ENCODE peak calls at places on chromosomes 16 and 17, in four cellular contexts. G is GM23248, P is mammary epithelial cell, H is trophoblast cell. W is an unnamed sample.

GRCh38 chr17:16529906-16530305 is 37.9 kb upstream of the LRRC75A start:
- DNase-seq in P (no peak), G (no peak), H (no peak), W (no peak)

GRCh38 chr17:12296120-12296727 is 275.5 kb downstream of the MAP2K4 start:
- DNase-seq in G (peak), H (no peak), P (no peak), W (peak)

GRCh38 chr16:2897110-2897509 is 14.1 kb downstream of the FLYWCH2 start:
- DNase-seq in H (no peak), P (no peak), G (peak), W (no peak)

GRCh38 chr16:56673916-56674315 is 4.3 kb downstream of the MT1H start:
- DNase-seq in H (peak), P (peak), G (peak), W (peak)

GRCh38 chr16:85134794-85135153 is 22.5 kb upstream of the CIBAR2 start:
- DNase-seq in H (no peak), P (no peak), G (no peak), W (no peak)

GRCh38 chr16:977096-977701 is 4.4 kb upstream of the SOX8 start:
- DNase-seq in P (no peak), G (peak), H (no peak), W (no peak)

GRCh38 chr17:1179635-1180433 is at the start of gene ABR:
- DNase-seq in G (peak), H (peak), P (peak), W (no peak)

GRCh38 chr16:83118365-83118764 is 491.6 kb downstream of the CDH13 start:
- DNase-seq in P (no peak), H (no peak), G (peak), W (no peak)

GRCh38 chr16:55369151-55369550 is 45.1 kb downstream of the IRX6 start:
- DNase-seq in G (no peak), H (no peak), P (no peak), W (no peak)

GRCh38 chr16:72203401-72203800 is 31.4 kb upstream of the PMFBP1 start:
- DNase-seq in G (peak), H (peak), P (peak), W (no peak)

GRCh38 chr16:16150117-16150877 is 73.0 kb downstream of the ABCC6 start:
- DNase-seq in P (no peak), G (peak), H (no peak), W (no peak)

GRCh38 chr16:81940781-81941560 is 70.3 kb downstream of the SDR42E1 start:
- DNase-seq in G (peak), H (peak), P (peak), W (peak)

GRCh38 chr17:59508999-59509398 is 56.4 kb upstream of the DHX40 start:
- DNase-seq in G (no peak), H (no peak), P (no peak), W (no peak)

GRCh38 chr16:89330177-89330856 is 112.8 kb downstream of the ZNF778 start:
- DNase-seq in G (peak), H (peak), P (peak), W (peak)

GRCh38 chr16:23374721-23375120 is 72.6 kb downstream of the SCNN1B start:
- DNase-seq in P (peak), H (peak), G (no peak), W (no peak)

GRCh38 chr17:67440311-67441051 is 63.4 kb downstream of the PITPNC1 start:
- DNase-seq in H (no peak), G (peak), P (no peak), W (no peak)

GRCh38 chr17:7208027-7208571 is 11.5 kb downstream of the DLG4 start:
- DNase-seq in P (no peak), G (no peak), H (no peak), W (peak)

GRCh38 chr17:66633322-66633965 is 201.5 kb upstream of the CACNG5 start:
- DNase-seq in G (peak), P (no peak), H (peak), W (no peak)

GRCh38 chr17:38674013-38674748 is 576 bp downstream of the EPOP start:
- DNase-seq in H (peak), G (peak), P (no peak), W (no peak)

GRCh38 chr17:31825961-31826691 is 32.9 kb downstream of the COPRS start:
- DNase-seq in H (peak), P (peak), G (peak), W (no peak)

GRCh38 chr16:30715777-30716445 is 16.9 kb downstream of the SRCAP start:
- DNase-seq in G (peak), P (peak), H (peak), W (no peak)

GRCh38 chr16:56950051-56950450 is 11.7 kb upstream of the CETP start:
- DNase-seq in G (no peak), H (no peak), P (no peak), W (no peak)

GRCh38 chr17:50763716-50764450 is 3.4 kb downstream of the ANKRD40CL start:
- DNase-seq in P (no peak), H (peak), G (no peak), W (peak)

GRCh38 chr17:70137451-70138230 is 31.7 kb upstream of the KCNJ2 start:
- DNase-seq in G (peak), H (peak), P (peak), W (peak)

GRCh38 chr16:82366462-82366861 is 196.4 kb upstream of the MPHOSPH6 start:
- DNase-seq in H (no peak), P (no peak), G (no peak), W (no peak)

GRCh38 chr17:14792751-14793150 is 472.4 kb downstream of the PMP22 start:
- DNase-seq in H (no peak), G (no peak), P (peak), W (no peak)

GRCh38 chr17:40320771-40321501 is 12.0 kb downstream of the RARA start:
- DNase-seq in H (no peak), P (no peak), G (peak), W (no peak)

GRCh38 chr16:30967795-30968194 is 10.2 kb downstream of the SETD1A start:
- DNase-seq in H (no peak), P (no peak), G (no peak), W (no peak)

GRCh38 chr17:57940217-57940616 is 15.0 kb downstream of the CUEDC1 start:
- DNase-seq in G (no peak), H (no peak), P (no peak), W (no peak)

GRCh38 chr16:68356249-68356918 is 45.6 kb downstream of the PRMT7 start:
- DNase-seq in P (no peak), G (no peak), H (no peak), W (no peak)

DNA sequence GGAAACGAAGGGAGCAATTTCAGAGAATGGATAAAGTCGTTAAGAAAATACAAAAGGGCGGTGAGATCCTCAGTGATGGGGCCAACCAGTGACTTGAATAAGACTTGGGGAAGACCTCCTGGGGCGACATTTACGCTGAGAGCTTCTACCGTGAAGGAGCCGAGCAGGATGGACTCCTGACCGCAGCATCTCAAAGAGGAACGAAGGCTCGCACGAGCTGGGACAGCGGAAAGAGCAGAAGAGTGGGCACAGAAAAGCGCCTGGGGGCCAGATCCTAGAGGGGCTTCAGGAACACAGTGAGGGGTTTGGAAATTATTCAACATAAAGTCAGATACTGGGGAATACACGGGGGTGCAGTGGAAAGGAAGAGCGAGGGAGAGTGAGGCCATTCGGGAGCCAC is 17.5 kb downstream of the ZNF750 start:
- DNase-seq in G (no peak), H (no peak), P (no peak), W (no peak)
- H3K4me2 ChIP-seq in G (no peak), H (no peak), P (no peak), W (no peak)

GRCh38 chr17:79203657-79204056 is 129.0 kb downstream of the ENGASE start:
- DNase-seq in H (no peak), G (no peak), P (no peak), W (no peak)
- H3K4me3 ChIP-seq in H (no peak), G (no peak), P (no peak), W (no peak)

GRCh38 chr17:2723505-2723996 is 12.0 kb upstream of the CLUH start:
- DNase-seq in P (no peak), H (peak), G (no peak), W (peak)

GRCh38 chr17:2724783-2725164 is 13.2 kb upstream of the CLUH start:
- DNase-seq in G (peak), H (peak), P (peak), W (peak)

GRCh38 chr17:2721603-2722002 is 10.0 kb upstream of the CLUH start:
- DNase-seq in G (no peak), P (peak), H (no peak), W (no peak)

GRCh38 chr17:2722611-2723010 is 11.0 kb upstream of the CLUH start:
- DNase-seq in G (no peak), H (no peak), P (no peak), W (no peak)

GRCh38 chr17:2723997-2724782 is 12.6 kb upstream of the CLUH start:
- DNase-seq in G (peak), P (no peak), H (no peak), W (peak)
- H3K4me2 ChIP-seq in G (peak), P (peak), H (peak), W (peak)

DNA sequence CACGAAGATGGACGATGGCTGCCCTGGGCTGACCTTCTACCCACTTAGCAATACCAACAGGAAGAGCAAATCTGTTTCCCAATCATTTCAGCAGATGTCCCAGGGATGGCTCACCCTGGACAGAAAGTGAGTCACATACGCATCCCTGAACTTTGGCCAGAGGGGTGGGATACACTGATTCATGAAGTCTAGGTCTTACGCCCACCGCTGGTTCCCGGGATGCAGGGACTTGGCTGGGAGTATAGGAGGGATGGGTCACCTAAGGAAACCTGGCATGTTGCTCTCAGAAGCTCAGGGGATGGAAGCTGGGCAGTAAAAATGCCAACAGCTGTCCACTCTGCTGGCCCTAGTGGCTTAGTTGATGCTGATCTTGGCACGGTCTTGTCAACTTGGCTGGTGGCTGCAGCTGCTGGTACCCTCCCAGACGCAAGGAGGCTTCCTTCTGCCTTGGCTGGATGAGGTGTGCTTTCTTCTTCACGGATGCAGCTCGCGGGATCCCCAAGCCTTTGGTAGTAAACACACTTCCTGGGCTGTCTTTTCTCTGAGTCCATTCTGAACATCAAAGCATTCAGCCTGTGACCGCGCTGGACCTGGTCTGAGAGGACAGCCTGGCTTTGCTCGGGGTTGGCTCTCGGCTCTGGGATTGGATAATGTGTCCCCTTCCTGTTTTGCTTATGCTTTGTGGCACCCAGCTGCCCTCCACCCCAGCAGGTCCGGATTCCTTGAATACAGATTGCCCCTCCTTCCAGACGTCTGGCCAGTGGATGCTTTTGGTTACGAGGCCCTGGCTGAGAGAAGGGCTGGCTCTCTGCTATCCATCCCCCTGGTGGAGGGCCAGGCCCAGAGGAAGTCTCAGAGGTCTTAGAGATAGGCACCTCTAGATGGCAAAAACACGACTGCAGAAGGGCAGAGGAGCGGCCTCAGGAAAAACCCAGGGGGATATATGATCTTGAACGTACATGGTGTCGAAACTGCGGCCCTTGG is 71.5 kb downstream of the RAP1GAP2 start:
- DNase-seq in P (peak), H (peak), G (peak), W (peak)
- H3K4me3 ChIP-seq in P (no peak), H (no peak), G (no peak), W (no peak)

DNA sequence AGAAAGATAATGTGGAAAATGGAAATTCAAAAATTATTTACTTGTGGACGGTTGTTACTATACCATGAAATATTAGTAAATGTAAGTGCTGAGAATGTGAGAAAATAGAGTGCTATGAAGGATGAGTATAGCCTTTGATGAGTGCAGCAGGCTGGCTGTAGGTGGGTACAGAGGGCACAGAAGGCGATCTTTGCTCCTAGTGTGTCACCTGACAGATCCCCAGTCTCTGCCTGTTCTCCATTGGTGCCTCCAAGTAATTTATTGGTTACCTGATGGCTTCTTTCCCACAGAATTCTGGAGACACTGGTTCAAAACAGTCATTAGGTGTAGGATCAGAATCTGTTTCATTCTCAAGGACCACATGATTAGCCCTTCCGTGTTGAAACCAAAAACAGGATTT is 28.9 kb downstream of the ABCA9 start:
- DNase-seq in H (no peak), G (no peak), P (no peak), W (no peak)
- H3K4me2 ChIP-seq in H (no peak), G (no peak), P (no peak), W (no peak)

DNA sequence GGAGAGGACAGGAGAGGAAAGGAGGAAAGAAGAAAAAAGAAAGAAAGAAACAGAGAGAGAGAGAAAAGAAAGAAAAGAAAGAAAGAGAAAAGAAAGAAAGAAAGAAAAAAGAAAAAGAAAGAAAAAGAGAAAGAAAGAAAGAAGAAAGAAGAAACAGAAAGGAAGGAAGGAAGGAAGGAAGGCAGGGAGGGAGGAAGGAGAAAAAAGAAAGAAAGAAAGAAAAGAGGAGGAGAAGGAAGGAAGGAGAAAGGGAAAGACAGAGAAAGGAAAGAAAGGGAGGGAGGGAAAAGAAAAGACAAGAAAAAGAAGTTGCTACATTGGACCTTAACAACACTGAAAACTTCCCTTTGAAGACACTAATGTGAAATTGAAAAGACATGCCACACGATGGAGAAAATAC is 56.6 kb upstream of the CCL2 start:
- DNase-seq in P (no peak), H (no peak), G (no peak), W (no peak)
- H3K4me3 ChIP-seq in P (no peak), H (no peak), G (no peak), W (no peak)

GRCh38 chr16:19598805-19599204 is 43.3 kb downstream of the VPS35L start:
- DNase-seq in G (no peak), H (no peak), P (no peak), W (no peak)

GRCh38 chr16:19599968-19600716 is 44.6 kb downstream of the VPS35L start:
- DNase-seq in H (no peak), P (no peak), G (no peak), W (no peak)

GRCh38 chr16:19605701-19606100 is 50.2 kb downstream of the VPS35L start:
- DNase-seq in H (peak), P (no peak), G (no peak), W (peak)

GRCh38 chr16:19604911-19605310 is 49.4 kb downstream of the VPS35L start:
- DNase-seq in H (no peak), P (no peak), G (no peak), W (no peak)

GRCh38 chr16:19601083-19601976 is 45.8 kb downstream of the VPS35L start:
- DNase-seq in H (peak), G (peak), P (no peak), W (peak)
- H3K4me2 ChIP-seq in H (no peak), G (no peak), P (no peak), W (no peak)

DNA sequence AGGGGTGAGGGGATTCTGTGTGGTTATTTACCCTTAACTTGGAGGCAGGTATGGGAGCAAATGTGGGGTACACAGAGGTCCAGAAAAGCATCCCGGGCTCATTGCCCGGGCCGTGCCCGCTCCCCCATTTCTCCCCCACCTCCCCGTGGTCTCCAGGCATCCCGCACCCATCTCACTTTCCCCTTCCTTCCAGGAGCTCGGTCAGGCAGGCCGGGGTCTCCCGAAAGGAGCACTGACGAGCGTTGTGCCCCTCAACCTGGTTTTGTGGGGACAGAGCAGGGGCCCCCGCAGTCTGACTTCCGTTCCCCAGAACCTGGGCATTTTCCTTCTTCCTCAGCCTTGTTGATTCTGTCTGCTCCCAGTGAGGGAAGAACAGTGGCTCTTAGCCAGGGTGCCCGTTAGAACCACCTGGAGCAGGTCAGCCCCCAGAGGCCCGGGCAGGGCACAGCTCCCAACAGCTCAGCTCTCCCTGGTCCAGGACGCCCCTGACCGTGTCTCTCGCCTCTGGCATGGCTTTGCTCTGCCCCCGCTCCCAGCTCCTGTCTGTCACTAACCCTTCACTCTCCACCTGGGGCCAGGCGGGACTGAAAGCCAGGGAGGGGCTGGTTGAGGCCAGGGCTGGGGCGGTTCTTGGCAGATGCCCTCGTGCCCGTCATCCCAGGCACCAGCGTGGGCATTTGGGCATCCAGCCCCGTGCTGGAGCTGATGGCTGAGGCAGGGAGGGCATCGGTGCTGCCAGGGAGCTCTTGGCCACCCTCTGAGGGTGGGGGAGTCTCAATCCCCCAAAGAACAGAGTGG is 12.5 kb upstream of the NUDT16L1 start:
- DNase-seq in P (no peak), G (no peak), H (no peak), W (no peak)
- H3K4me3 ChIP-seq in P (peak), G (no peak), H (no peak), W (no peak)

DNA sequence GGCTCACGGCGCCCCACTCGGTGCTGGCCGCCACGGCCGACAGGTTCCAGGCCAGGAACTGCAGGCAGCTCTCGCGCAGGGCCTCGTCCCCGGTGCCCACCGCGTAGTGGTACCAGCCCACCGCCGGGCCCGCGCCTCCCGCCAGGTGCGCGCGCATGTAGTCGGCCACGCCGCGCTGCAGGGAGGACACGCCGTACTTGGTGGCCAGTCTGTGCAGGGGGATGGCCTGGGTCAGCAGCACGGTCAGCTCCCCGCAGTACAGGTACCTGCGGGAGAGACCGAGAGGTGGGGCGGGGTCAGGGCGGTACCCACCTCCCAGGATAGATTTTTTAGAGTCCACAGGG is 4.2 kb downstream of the BTBD17 start:
- DNase-seq in P (no peak), G (no peak), H (no peak), W (no peak)
- H3K4me2 ChIP-seq in P (no peak), G (no peak), H (no peak), W (no peak)